ENCODE peak calls at places on chromosomes 6 and 20, in five cellular contexts. Z is dorsolateral prefrontal cortex; A is effector memory CD4-positive, alpha-beta T cell; F is mesendoderm; W is HCT116. N is an unnamed sample.

GRCh38 chr6:170129691-170130171 is 161.1 kb downstream of the DLL1 start:
- DNase-seq in A (no peak), F (no peak), W (no peak), Z (peak), N (no peak)

GRCh38 chr6:46993846-46994245 is 48.3 kb downstream of the ADGRF1 start:
- DNase-seq in W (peak), F (peak), Z (no peak), A (no peak), N (no peak)

GRCh38 chr20:40443731-40444130 is 245.3 kb downstream of the MAFB start:
- DNase-seq in Z (no peak), F (peak), W (no peak), A (no peak), N (no peak)

GRCh38 chr20:49303211-49303610 is 25.4 kb upstream of the ZNFX1 start:
- DNase-seq in W (no peak), Z (no peak), A (no peak), F (no peak), N (no peak)

GRCh38 chr20:208937-209566 is 18.0 kb upstream of the DEFB129 start:
- DNase-seq in F (peak), A (no peak), Z (no peak), W (peak), N (no peak)

GRCh38 chr6:159852877-159853276 is 37.9 kb upstream of the MAS1 start:
- DNase-seq in A (no peak), W (no peak), F (no peak), Z (no peak), N (no peak)

GRCh38 chr6:40755046-40755681 is 168.0 kb upstream of the LRFN2 start:
- DNase-seq in F (peak), A (no peak), W (no peak), Z (no peak), N (no peak)

GRCh38 chr6:82072113-82072512 is 175.4 kb downstream of the IBTK start:
- DNase-seq in F (no peak), A (no peak), W (no peak), Z (no peak), N (no peak)

GRCh38 chr6:142884214-142885035 is 60.6 kb downstream of the HIVEP2 start:
- DNase-seq in W (no peak), A (no peak), Z (no peak), F (peak), N (no peak)

GRCh38 chr6:55694148-55694547 is 115.2 kb upstream of the HMGCLL1 start:
- DNase-seq in F (peak), Z (no peak), W (no peak), A (no peak), N (no peak)

DNA sequence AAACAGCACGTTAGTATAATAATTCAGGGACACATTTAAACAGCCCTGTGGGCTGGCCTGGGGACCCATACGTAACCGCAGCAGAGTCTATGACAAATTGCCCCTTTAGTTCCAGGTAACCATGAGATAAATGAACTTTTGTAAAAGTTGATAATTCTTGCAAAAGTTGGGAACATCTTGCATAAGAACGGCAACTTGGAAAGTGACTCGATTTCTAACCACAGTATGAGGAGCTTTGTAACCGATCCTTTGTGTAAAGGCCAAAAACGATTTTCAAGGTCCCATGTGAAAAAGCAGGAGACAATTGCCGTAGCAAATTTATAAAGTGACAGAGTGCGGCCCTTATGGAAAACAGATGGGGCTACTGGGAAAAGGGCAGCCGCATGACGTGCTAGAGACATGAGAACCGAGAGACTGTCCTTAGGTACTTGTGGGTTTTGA is 81.6 kb downstream of the PSMG4 start:
- DNase-seq in Z (no peak), A (no peak), F (no peak), W (no peak), N (no peak)
- H3K27ac ChIP-seq in Z (peak), A (no peak), F (no peak), W (no peak), N (no peak)

DNA sequence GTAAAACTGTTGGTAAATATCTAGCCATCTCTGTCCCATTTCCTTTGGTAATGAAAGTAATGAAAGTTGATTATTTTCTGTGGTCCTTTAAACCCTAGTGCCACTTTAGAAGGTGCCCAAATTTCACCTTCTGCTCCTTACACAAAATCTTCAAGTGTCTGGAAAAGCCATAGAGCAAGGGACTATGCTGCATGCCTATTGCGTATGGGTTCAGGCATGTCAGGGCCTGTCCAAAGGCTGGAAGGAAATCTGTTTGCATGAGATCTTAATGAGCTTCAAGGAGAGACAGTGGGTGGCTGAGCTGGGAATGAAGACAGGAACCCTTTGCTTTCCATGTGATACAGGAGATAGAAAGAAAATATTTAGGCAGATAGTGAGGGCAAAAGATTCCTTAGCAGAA is 66.6 kb upstream of the CCN6 start:
- DNase-seq in W (no peak), A (no peak), F (no peak), Z (no peak), N (no peak)
- H3K27ac ChIP-seq in W (no peak), A (no peak), F (no peak), Z (no peak), N (no peak)

GRCh38 chr6:132399376-132400074 is 1.8 kb downstream of the MOXD1 start:
- DNase-seq in A (no peak), W (no peak), F (no peak), Z (no peak), N (no peak)
- H3K27ac ChIP-seq in A (no peak), W (no peak), F (no peak), Z (no peak), N (peak)

GRCh38 chr6:79410806-79411205 is 126.4 kb downstream of the LCA5 start:
- DNase-seq in W (no peak), Z (no peak), A (no peak), F (no peak), N (no peak)
- H3K27ac ChIP-seq in W (no peak), Z (peak), A (no peak), F (no peak), N (no peak)